ENCODE peak calls at places on chromosomes 16 and 17, in nine cellular contexts. X is stimulated activated naive CD4-positive, alpha-beta T cell treated with Interleukin-2 at 50 U/mL for 16 hours; P is cardiac muscle cell; C is glomerular endothelial cell; W is EL; H is body of pancreas; D is T-helper 2 cell; M is cardiac fibroblast; Z is activated CD4-positive, CD25-positive, alpha-beta regulatory T cell. A is an unnamed sample.

GRCh38 chr16:719815-720506 is 985 bp upstream of the ANTKMT start:
- DNase-seq in Z (no peak), H (no peak), C (no peak), P (no peak), X (no peak), M (no peak), W (peak), D (no peak), A (no peak)

GRCh38 chr17:50129303-50129945 is 536 bp downstream of the SAMD14 start:
- DNase-seq in H (no peak), X (peak), P (peak), M (peak), C (no peak), D (peak), Z (no peak), W (peak), A (no peak)

GRCh38 chr16:56861756-56862155 is 3.3 kb upstream of the SLC12A3 start:
- DNase-seq in Z (no peak), H (no peak), M (no peak), W (no peak), C (no peak), X (no peak), P (no peak), D (no peak), A (no peak)

GRCh38 chr16:64121473-64121872 is 1000.4 kb downstream of the CDH11 start:
- DNase-seq in X (no peak), Z (no peak), C (no peak), P (peak), H (no peak), D (no peak), M (no peak), W (peak), A (no peak)

GRCh38 chr17:76716146-76716833 is 5.5 kb upstream of the MXRA7 start:
- DNase-seq in X (peak), D (peak), W (peak), Z (no peak), P (peak), C (no peak), H (peak), M (peak), A (peak)

GRCh38 chr17:35294756-35295155 is 51.9 kb downstream of the SLFN5 start:
- DNase-seq in H (no peak), Z (no peak), C (no peak), P (no peak), M (no peak), X (no peak), W (peak), D (no peak), A (no peak)

GRCh38 chr16:30437511-30438046 is 7.7 kb upstream of the DCTPP1 start:
- DNase-seq in W (no peak), C (no peak), M (no peak), Z (no peak), X (no peak), P (no peak), D (no peak), H (no peak), A (no peak)

GRCh38 chr17:57362797-57363556 is 106.7 kb downstream of the MSI2 start:
- DNase-seq in P (no peak), H (no peak), M (no peak), Z (no peak), X (no peak), W (no peak), D (no peak), C (no peak), A (no peak)

GRCh38 chr16:62077998-62078397 is 41.8 kb upstream of the CDH8 start:
- DNase-seq in W (peak), D (no peak), H (no peak), C (no peak), P (no peak), X (no peak), M (no peak), Z (no peak), A (no peak)